ENCODE peak calls at places on chromosomes 13 and 19, in six cellular contexts. M is mesenchymal stem cell; U is body of pancreas; Q is lung; V is SJCRH30; T is CD8-positive, alpha-beta T cell. S is an unnamed sample.

GRCh38 chr19:44587863-44588752 is 25.3 kb upstream of the IGSF23 start:
- DNase-seq in M (peak; percentile 92), Q (no peak), U (no peak), T (no peak), V (no peak), S (peak; percentile 90)

GRCh38 chr19:29804493-29804892 is 7.3 kb upstream of the CCNE1 start:
- DNase-seq in V (no peak), T (no peak), Q (no peak), U (no peak), M (no peak), S (no peak)

GRCh38 chr13:46871557-46871956 is 25.3 kb downstream of the HTR2A start:
- DNase-seq in M (no peak), Q (no peak), T (no peak), V (no peak), U (no peak), S (no peak)

GRCh38 chr13:38849316-38849715 is 141.3 kb downstream of the STOML3 start:
- DNase-seq in T (no peak), U (no peak), Q (no peak), V (no peak), M (no peak), S (peak; percentile 5)

GRCh38 chr13:23674795-23675640 is 104.8 kb downstream of the TNFRSF19 start:
- DNase-seq in M (peak; percentile 43), T (no peak), U (no peak), V (no peak), Q (no peak), S (peak; percentile 86)

GRCh38 chr13:59893261-59893660 is 270.5 kb downstream of the DIAPH3 start:
- DNase-seq in U (no peak), M (no peak), T (no peak), Q (no peak), V (no peak), S (no peak)

GRCh38 chr19:57934820-57935665 is at the start of gene ZNF418:
- DNase-seq in U (peak; percentile 63), Q (peak; percentile 59), T (peak; percentile 9), M (peak; percentile 88), V (peak; percentile 27), S (peak; percentile 92)

GRCh38 chr13:22275393-22275792 is 604.5 kb downstream of the FGF9 start:
- DNase-seq in Q (no peak), M (no peak), U (no peak), V (no peak), T (no peak), S (no peak)

GRCh38 chr19:19202707-19203011 is 555 bp downstream of the NR2C2AP start:
- DNase-seq in V (no peak), T (no peak), U (no peak), M (no peak), Q (no peak), S (peak; percentile 33)

GRCh38 chr13:56988543-56988942 is 152.2 kb upstream of the PRR20A start:
- DNase-seq in V (no peak), Q (no peak), U (no peak), T (no peak), M (peak; percentile 3), S (no peak)

GRCh38 chr19:44582581-44583265 is 30.6 kb upstream of the IGSF23 start:
- DNase-seq in T (no peak), V (peak; percentile 39), M (no peak), Q (no peak), U (peak; percentile 58), S (peak; percentile 61)

GRCh38 chr19:13935765-13936486 is 2.3 kb downstream of the PODNL1 start:
- DNase-seq in U (no peak), Q (no peak), T (no peak), V (peak; percentile 45), M (no peak), S (no peak)

GRCh38 chr19:10464456-10464855 is 38.7 kb downstream of the KEAP1 start:
- DNase-seq in T (no peak), U (no peak), V (no peak), Q (no peak), M (no peak), S (no peak)

GRCh38 chr19:50877338-50877737 is 4.1 kb downstream of the KLK2 start:
- DNase-seq in V (no peak), T (no peak), Q (no peak), U (no peak), M (no peak), S (no peak)

GRCh38 chr13:30659980-30660379 is 42.3 kb downstream of the USPL1 start:
- DNase-seq in V (no peak), Q (no peak), M (no peak), U (no peak), T (no peak), S (no peak)

GRCh38 chr19:3725121-3725520 is 16.9 kb downstream of the TJP3 start:
- DNase-seq in U (no peak), T (no peak), M (no peak), V (no peak), Q (no peak), S (no peak)

GRCh38 chr19:46704379-46705076 is 12.4 kb downstream of the PRKD2 start:
- DNase-seq in M (peak; percentile 48), U (peak; percentile 85), T (peak; percentile 84), V (peak; percentile 29), Q (peak; percentile 84), S (peak; percentile 50)

GRCh38 chr13:47564041-47564440 is 437.0 kb downstream of the SUCLA2 start:
- DNase-seq in T (no peak), V (no peak), M (no peak), Q (no peak), U (no peak), S (no peak)

GRCh38 chr19:20423381-20424207 is 142.0 kb downstream of the ZNF737 start:
- DNase-seq in T (peak; percentile 4), U (peak; percentile 78), V (no peak), Q (peak; percentile 68), M (peak; percentile 82), S (peak; percentile 90)

GRCh38 chr19:1183543-1184172 is 9.6 kb upstream of the SBNO2 start:
- DNase-seq in M (peak; percentile 74), T (no peak), V (no peak), Q (no peak), U (peak; percentile 59), S (no peak)

GRCh38 chr13:18996627-18997051 is 185.0 kb downstream of the TUBA3C start:
- DNase-seq in M (no peak), T (no peak), U (peak; percentile 62), Q (no peak), V (no peak), S (peak; percentile 0)

GRCh38 chr13:112248909-112249592 is 127.1 kb upstream of the SPACA7 start:
- DNase-seq in V (no peak), U (no peak), Q (peak; percentile 25), M (no peak), T (no peak), S (no peak)

GRCh38 chr13:49585220-49586157 is at the start of gene RCBTB1:
- DNase-seq in Q (peak; percentile 77), V (peak; percentile 59), U (peak; percentile 84), M (peak; percentile 71), T (peak; percentile 63), S (peak; percentile 87)

GRCh38 chr13:103218253-103218652 is 152.0 kb upstream of the SLC10A2 start:
- DNase-seq in T (no peak), V (no peak), U (no peak), Q (no peak), M (no peak), S (no peak)

GRCh38 chr19:8487137-8487851 is 15.1 kb downstream of the PRAM1 start:
- DNase-seq in U (no peak), Q (peak; percentile 61), M (no peak), T (peak; percentile 50), V (no peak), S (no peak)

GRCh38 chr13:59266478-59267063 is 897.2 kb downstream of the DIAPH3 start:
- DNase-seq in V (no peak), Q (no peak), U (no peak), M (no peak), T (no peak), S (no peak)

GRCh38 chr19:46955114-46955812 is 64.4 kb upstream of the NPAS1 start:
- DNase-seq in T (peak; percentile 16), Q (no peak), U (no peak), V (no peak), M (peak; percentile 63), S (peak; percentile 74)

GRCh38 chr13:33870046-33870668 is 52.2 kb downstream of the RFC3 start:
- DNase-seq in V (peak; percentile 19), U (peak; percentile 71), T (no peak), Q (no peak), M (no peak), S (no peak)

GRCh38 chr19:39246951-39247669 is 1.5 kb downstream of the IFNL4 start:
- DNase-seq in M (no peak), V (no peak), U (peak; percentile 38), Q (no peak), T (no peak), S (peak; percentile 47)

GRCh38 chr13:97275775-97276501 is 53.8 kb downstream of the MBNL2 start:
- DNase-seq in Q (no peak), T (no peak), V (no peak), U (no peak), M (no peak), S (peak; percentile 52)

GRCh38 chr19:46000497-46001246 is 5.4 kb downstream of the CCDC61 start:
- DNase-seq in T (peak; percentile 61), V (no peak), M (no peak), U (peak; percentile 71), Q (peak; percentile 57), S (peak; percentile 22)

GRCh38 chr19:18514800-18515682 is 6.8 kb downstream of the ELL start:
- DNase-seq in Q (peak; percentile 77), U (peak; percentile 65), T (no peak), V (no peak), M (peak; percentile 98), S (peak; percentile 75)

GRCh38 chr19:13979686-13980085 is 26.4 kb downstream of the RFX1 start:
- DNase-seq in V (no peak), M (no peak), Q (no peak), T (no peak), U (no peak), S (no peak)

DNA sequence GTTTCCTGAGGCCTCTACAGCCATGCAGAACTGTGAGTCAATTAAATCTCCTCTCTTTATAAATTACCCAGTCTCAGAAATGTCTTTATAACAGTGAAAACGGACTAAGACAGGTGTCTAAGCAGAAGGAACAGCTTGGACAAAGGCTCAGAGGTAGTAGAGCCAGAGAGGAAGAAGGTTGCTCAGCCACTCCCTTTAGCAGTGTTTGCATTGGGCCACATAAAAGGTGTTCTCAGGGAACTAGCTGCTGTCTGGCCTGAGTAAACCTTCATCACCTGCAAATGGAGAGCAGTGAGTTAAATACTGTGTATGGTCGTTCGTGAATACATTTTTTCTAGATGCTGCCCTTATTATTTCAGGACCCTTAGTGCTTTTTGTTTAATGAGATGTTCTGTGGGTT is 383.4 kb downstream of the EFNB2 start:
- DNase-seq in T (no peak), V (no peak), Q (no peak), M (no peak), U (no peak), S (no peak)
- H3K4me1 ChIP-seq in T (no peaks in the 10 kb centered on the region), V (peaks cover 6% of the 10 kb centered on the region), Q (peaks cover 3% of the 10 kb centered on the region), M (no peaks in the 10 kb centered on the region), U (no peaks in the 10 kb centered on the region), S (peaks cover 37% of the 10 kb centered on the region)

GRCh38 chr19:56299688-56300087 is 15.0 kb downstream of the ZSCAN5A start:
- DNase-seq in V (no peak), U (no peak), Q (no peak), M (no peak), T (no peak), S (no peak)
- H3K4me1 ChIP-seq in V (no peaks in the 10 kb centered on the region), U (no peaks in the 10 kb centered on the region), Q (no peaks in the 10 kb centered on the region), M (peaks cover 2% of the 10 kb centered on the region), T (peaks cover 20% of the 10 kb centered on the region), S (no peaks in the 10 kb centered on the region)

GRCh38 chr13:101144808-101145419 is 271.4 kb downstream of the NALCN start:
- DNase-seq in Q (no peak), T (no peak), V (peak; percentile 4), U (no peak), M (peak; percentile 57), S (peak; percentile 75)
- H3K4me1 ChIP-seq in Q (no peaks in the 10 kb centered on the region), T (no peaks in the 10 kb centered on the region), V (no peaks in the 10 kb centered on the region), U (no peaks in the 10 kb centered on the region), M (peaks cover 1% of the 10 kb centered on the region), S (peaks cover 3% of the 10 kb centered on the region)

GRCh38 chr13:40564342-40564997 is 102.0 kb downstream of the FOXO1 start:
- DNase-seq in M (no peak), U (no peak), V (no peak), Q (no peak), T (no peak), S (no peak)
- H3K4me1 ChIP-seq in M (peaks cover 26% of the 10 kb centered on the region), U (peaks cover 66% of the 10 kb centered on the region), V (peaks cover 14% of the 10 kb centered on the region), Q (peaks cover 30% of the 10 kb centered on the region), T (peaks cover 77% of the 10 kb centered on the region), S (no peaks in the 10 kb centered on the region)